ENCODE peak calls at places on chromosomes 13 and 19, in four cellular contexts. N is effector CD4-positive, alpha-beta T cell; J is NCI-H1930; O is stimulated activated CD4-positive, alpha-beta T cell treated with anti-CD3 and anti-CD28 coated beads, Interleukin-12 subunit alpha, Interleukin-12 subunit beta, amount 100 ng/mL, for 4 hours. Z is an unnamed sample.

GRCh38 chr13:44017756-44018309 is 138.1 kb downstream of the LACC1 start:
- DNase-seq in N (no peak), O (no peak), J (no peak), Z (no peak)

GRCh38 chr19:49595006-49595818 is 4.2 kb downstream of the PRR12 start:
- DNase-seq in J (no peak), N (no peak), O (no peak), Z (no peak)

GRCh38 chr19:48543121-48543710 is 8.8 kb upstream of the SULT2B1 start:
- DNase-seq in J (no peak), N (no peak), O (no peak), Z (no peak)

GRCh38 chr19:16886305-16886880 is 2.4 kb upstream of the F2RL3 start:
- DNase-seq in O (no peak), J (no peak), N (no peak), Z (no peak)

GRCh38 chr19:38877781-38878574 is at the start of gene RINL:
- DNase-seq in O (peak), N (peak), J (peak), Z (peak)

GRCh38 chr19:9721861-9722260 is 46.7 kb downstream of the ZNF846 start:
- DNase-seq in J (no peak), O (no peak), N (no peak), Z (no peak)

GRCh38 chr13:114204894-114205293 is 25.8 kb downstream of the CFAP97D2 start:
- DNase-seq in J (no peak), O (no peak), N (no peak), Z (no peak)

GRCh38 chr19:10817291-10818038 is 18.5 kb downstream of the TMED1 start:
- DNase-seq in O (no peak), J (no peak), N (no peak), Z (no peak)

GRCh38 chr19:47848871-47849473 is 10.1 kb upstream of the TPRX2 start:
- DNase-seq in O (peak), N (peak), J (peak), Z (no peak)

Z was measured in CD8-positive, alpha-beta memory T cell.